ENCODE peak calls at places on chromosomes 5 and 9, in nine cellular contexts. One of them, this sample, is unnamed.

GRCh38 chr9:93452710-93453046 is 703 bp downstream of the FAM120AOS start:
- DNase-seq in CD8-positive, alpha-beta memory T cell: no peak
- DNase-seq in activated CD4-positive, CD25-positive, alpha-beta regulatory T cell: no peak
- DNase-seq in lower lobe of right lung: peak; percentile 60
- DNase-seq in C1 segment of cervical spinal cord: no peak
- DNase-seq in NCI-H2081: no peak
- DNase-seq in NCI-H2171 treated with DMSO at 0.1 percent for 48 hours: no peak
- DNase-seq in neural progenitor cell: peak; percentile 44
- DNase-seq in stimulated activated CD4-positive, alpha-beta T cell treated with anti-CD3 and anti-CD28 coated beads, Interleukin-1b, Interleukin-23, amount 100 ng/mL, for 4 hours: no peak
- DNase-seq in this sample: no peak

GRCh38 chr5:132813599-132814440 is 718 bp downstream of the SOWAHA start:
- DNase-seq in activated CD4-positive, CD25-positive, alpha-beta regulatory T cell: no peak
- DNase-seq in lower lobe of right lung: no peak
- DNase-seq in C1 segment of cervical spinal cord: peak; percentile 95
- DNase-seq in neural progenitor cell: peak; percentile 74
- DNase-seq in CD8-positive, alpha-beta memory T cell: peak; percentile 43
- DNase-seq in NCI-H2081: peak; percentile 24
- DNase-seq in stimulated activated CD4-positive, alpha-beta T cell treated with anti-CD3 and anti-CD28 coated beads, Interleukin-1b, Interleukin-23, amount 100 ng/mL, for 4 hours: no peak
- DNase-seq in NCI-H2171 treated with DMSO at 0.1 percent for 48 hours: no peak
- DNase-seq in this sample: no peak

GRCh38 chr9:6584881-6585597 is 60.5 kb downstream of the GLDC start:
- DNase-seq in NCI-H2081: peak; percentile 4
- DNase-seq in lower lobe of right lung: no peak
- DNase-seq in stimulated activated CD4-positive, alpha-beta T cell treated with anti-CD3 and anti-CD28 coated beads, Interleukin-1b, Interleukin-23, amount 100 ng/mL, for 4 hours: no peak
- DNase-seq in CD8-positive, alpha-beta memory T cell: peak; percentile 16
- DNase-seq in neural progenitor cell: peak; percentile 6
- DNase-seq in activated CD4-positive, CD25-positive, alpha-beta regulatory T cell: no peak
- DNase-seq in C1 segment of cervical spinal cord: no peak
- DNase-seq in NCI-H2171 treated with DMSO at 0.1 percent for 48 hours: peak; percentile 18
- DNase-seq in this sample: no peak

GRCh38 chr5:132433141-132433540 is 57.4 kb downstream of the IRF1 start:
- DNase-seq in NCI-H2171 treated with DMSO at 0.1 percent for 48 hours: no peak
- DNase-seq in stimulated activated CD4-positive, alpha-beta T cell treated with anti-CD3 and anti-CD28 coated beads, Interleukin-1b, Interleukin-23, amount 100 ng/mL, for 4 hours: no peak
- DNase-seq in NCI-H2081: no peak
- DNase-seq in activated CD4-positive, CD25-positive, alpha-beta regulatory T cell: no peak
- DNase-seq in lower lobe of right lung: no peak
- DNase-seq in C1 segment of cervical spinal cord: no peak
- DNase-seq in CD8-positive, alpha-beta memory T cell: no peak
- DNase-seq in neural progenitor cell: no peak
- DNase-seq in this sample: no peak

GRCh38 chr5:77924081-77924480 is 147.9 kb upstream of the TBCA start:
- DNase-seq in neural progenitor cell: no peak
- DNase-seq in NCI-H2081: peak; percentile 10
- DNase-seq in lower lobe of right lung: no peak
- DNase-seq in stimulated activated CD4-positive, alpha-beta T cell treated with anti-CD3 and anti-CD28 coated beads, Interleukin-1b, Interleukin-23, amount 100 ng/mL, for 4 hours: no peak
- DNase-seq in CD8-positive, alpha-beta memory T cell: no peak
- DNase-seq in C1 segment of cervical spinal cord: no peak
- DNase-seq in NCI-H2171 treated with DMSO at 0.1 percent for 48 hours: no peak
- DNase-seq in activated CD4-positive, CD25-positive, alpha-beta regulatory T cell: no peak
- DNase-seq in this sample: no peak

GRCh38 chr9:98993570-98993945 is 49.9 kb downstream of the COL15A1 start:
- DNase-seq in NCI-H2081: no peak
- DNase-seq in neural progenitor cell: no peak
- DNase-seq in lower lobe of right lung: peak; percentile 75
- DNase-seq in activated CD4-positive, CD25-positive, alpha-beta regulatory T cell: no peak
- DNase-seq in stimulated activated CD4-positive, alpha-beta T cell treated with anti-CD3 and anti-CD28 coated beads, Interleukin-1b, Interleukin-23, amount 100 ng/mL, for 4 hours: no peak
- DNase-seq in C1 segment of cervical spinal cord: no peak
- DNase-seq in NCI-H2171 treated with DMSO at 0.1 percent for 48 hours: no peak
- DNase-seq in CD8-positive, alpha-beta memory T cell: no peak
- DNase-seq in this sample: no peak

GRCh38 chr9:112384219-112384618 is 4.3 kb downstream of the HSDL2 start:
- DNase-seq in stimulated activated CD4-positive, alpha-beta T cell treated with anti-CD3 and anti-CD28 coated beads, Interleukin-1b, Interleukin-23, amount 100 ng/mL, for 4 hours: no peak
- DNase-seq in activated CD4-positive, CD25-positive, alpha-beta regulatory T cell: no peak
- DNase-seq in CD8-positive, alpha-beta memory T cell: no peak
- DNase-seq in lower lobe of right lung: no peak
- DNase-seq in NCI-H2171 treated with DMSO at 0.1 percent for 48 hours: no peak
- DNase-seq in NCI-H2081: no peak
- DNase-seq in neural progenitor cell: no peak
- DNase-seq in C1 segment of cervical spinal cord: no peak
- DNase-seq in this sample: no peak

GRCh38 chr9:76486151-76486550 is 27.2 kb downstream of the GCNT1 start:
- DNase-seq in activated CD4-positive, CD25-positive, alpha-beta regulatory T cell: no peak
- DNase-seq in lower lobe of right lung: no peak
- DNase-seq in stimulated activated CD4-positive, alpha-beta T cell treated with anti-CD3 and anti-CD28 coated beads, Interleukin-1b, Interleukin-23, amount 100 ng/mL, for 4 hours: no peak
- DNase-seq in CD8-positive, alpha-beta memory T cell: no peak
- DNase-seq in neural progenitor cell: no peak
- DNase-seq in C1 segment of cervical spinal cord: no peak
- DNase-seq in NCI-H2171 treated with DMSO at 0.1 percent for 48 hours: no peak
- DNase-seq in NCI-H2081: no peak
- DNase-seq in this sample: no peak

GRCh38 chr5:107253246-107253645 is 417.5 kb downstream of the EFNA5 start:
- DNase-seq in lower lobe of right lung: no peak
- DNase-seq in NCI-H2081: no peak
- DNase-seq in CD8-positive, alpha-beta memory T cell: no peak
- DNase-seq in NCI-H2171 treated with DMSO at 0.1 percent for 48 hours: no peak
- DNase-seq in neural progenitor cell: no peak
- DNase-seq in C1 segment of cervical spinal cord: no peak
- DNase-seq in activated CD4-positive, CD25-positive, alpha-beta regulatory T cell: no peak
- DNase-seq in stimulated activated CD4-positive, alpha-beta T cell treated with anti-CD3 and anti-CD28 coated beads, Interleukin-1b, Interleukin-23, amount 100 ng/mL, for 4 hours: no peak
- DNase-seq in this sample: no peak

GRCh38 chr9:4861145-4861544 is 68.4 kb downstream of the RCL1 start:
- DNase-seq in NCI-H2171 treated with DMSO at 0.1 percent for 48 hours: no peak
- DNase-seq in activated CD4-positive, CD25-positive, alpha-beta regulatory T cell: no peak
- DNase-seq in lower lobe of right lung: no peak
- DNase-seq in NCI-H2081: no peak
- DNase-seq in neural progenitor cell: no peak
- DNase-seq in CD8-positive, alpha-beta memory T cell: no peak
- DNase-seq in stimulated activated CD4-positive, alpha-beta T cell treated with anti-CD3 and anti-CD28 coated beads, Interleukin-1b, Interleukin-23, amount 100 ng/mL, for 4 hours: no peak
- DNase-seq in C1 segment of cervical spinal cord: no peak
- DNase-seq in this sample: no peak

GRCh38 chr5:147578228-147579024 is 68.6 kb upstream of the DPYSL3 start:
- DNase-seq in CD8-positive, alpha-beta memory T cell: no peak
- DNase-seq in neural progenitor cell: peak; percentile 68
- DNase-seq in C1 segment of cervical spinal cord: no peak
- DNase-seq in NCI-H2081: peak; percentile 50
- DNase-seq in stimulated activated CD4-positive, alpha-beta T cell treated with anti-CD3 and anti-CD28 coated beads, Interleukin-1b, Interleukin-23, amount 100 ng/mL, for 4 hours: no peak
- DNase-seq in activated CD4-positive, CD25-positive, alpha-beta regulatory T cell: no peak
- DNase-seq in NCI-H2171 treated with DMSO at 0.1 percent for 48 hours: peak; percentile 58
- DNase-seq in lower lobe of right lung: no peak
- DNase-seq in this sample: no peak

GRCh38 chr5:150329881-150330876 is 27.3 kb upstream of the TCOF1 start:
- DNase-seq in neural progenitor cell: no peak
- DNase-seq in NCI-H2171 treated with DMSO at 0.1 percent for 48 hours: no peak
- DNase-seq in C1 segment of cervical spinal cord: no peak
- DNase-seq in NCI-H2081: no peak
- DNase-seq in CD8-positive, alpha-beta memory T cell: no peak
- DNase-seq in activated CD4-positive, CD25-positive, alpha-beta regulatory T cell: no peak
- DNase-seq in lower lobe of right lung: no peak
- DNase-seq in stimulated activated CD4-positive, alpha-beta T cell treated with anti-CD3 and anti-CD28 coated beads, Interleukin-1b, Interleukin-23, amount 100 ng/mL, for 4 hours: no peak
- DNase-seq in this sample: no peak

GRCh38 chr9:33131505-33132248 is 35.5 kb downstream of the B4GALT1 start:
- DNase-seq in CD8-positive, alpha-beta memory T cell: no peak
- DNase-seq in C1 segment of cervical spinal cord: no peak
- DNase-seq in lower lobe of right lung: no peak
- DNase-seq in NCI-H2171 treated with DMSO at 0.1 percent for 48 hours: no peak
- DNase-seq in activated CD4-positive, CD25-positive, alpha-beta regulatory T cell: no peak
- DNase-seq in stimulated activated CD4-positive, alpha-beta T cell treated with anti-CD3 and anti-CD28 coated beads, Interleukin-1b, Interleukin-23, amount 100 ng/mL, for 4 hours: no peak
- DNase-seq in NCI-H2081: no peak
- DNase-seq in neural progenitor cell: no peak
- DNase-seq in this sample: no peak

GRCh38 chr9:75992480-75993206 is 102.2 kb downstream of the PCSK5 start:
- DNase-seq in NCI-H2081: no peak
- DNase-seq in C1 segment of cervical spinal cord: no peak
- DNase-seq in neural progenitor cell: no peak
- DNase-seq in CD8-positive, alpha-beta memory T cell: no peak
- DNase-seq in NCI-H2171 treated with DMSO at 0.1 percent for 48 hours: no peak
- DNase-seq in stimulated activated CD4-positive, alpha-beta T cell treated with anti-CD3 and anti-CD28 coated beads, Interleukin-1b, Interleukin-23, amount 100 ng/mL, for 4 hours: no peak
- DNase-seq in activated CD4-positive, CD25-positive, alpha-beta regulatory T cell: no peak
- DNase-seq in lower lobe of right lung: no peak
- DNase-seq in this sample: no peak

GRCh38 chr5:68285857-68286611 is 70.5 kb downstream of the PIK3R1 start:
- DNase-seq in C1 segment of cervical spinal cord: no peak
- DNase-seq in stimulated activated CD4-positive, alpha-beta T cell treated with anti-CD3 and anti-CD28 coated beads, Interleukin-1b, Interleukin-23, amount 100 ng/mL, for 4 hours: peak; percentile 24
- DNase-seq in neural progenitor cell: peak; percentile 65
- DNase-seq in activated CD4-positive, CD25-positive, alpha-beta regulatory T cell: no peak
- DNase-seq in NCI-H2171 treated with DMSO at 0.1 percent for 48 hours: no peak
- DNase-seq in lower lobe of right lung: no peak
- DNase-seq in NCI-H2081: peak; percentile 36
- DNase-seq in CD8-positive, alpha-beta memory T cell: peak; percentile 56
- DNase-seq in this sample: no peak

GRCh38 chr5:11047625-11048024 is 286.6 kb upstream of the DAP start:
- DNase-seq in CD8-positive, alpha-beta memory T cell: no peak
- DNase-seq in C1 segment of cervical spinal cord: no peak
- DNase-seq in NCI-H2081: no peak
- DNase-seq in stimulated activated CD4-positive, alpha-beta T cell treated with anti-CD3 and anti-CD28 coated beads, Interleukin-1b, Interleukin-23, amount 100 ng/mL, for 4 hours: no peak
- DNase-seq in NCI-H2171 treated with DMSO at 0.1 percent for 48 hours: no peak
- DNase-seq in neural progenitor cell: no peak
- DNase-seq in activated CD4-positive, CD25-positive, alpha-beta regulatory T cell: no peak
- DNase-seq in lower lobe of right lung: no peak
- DNase-seq in this sample: no peak

GRCh38 chr5:146284016-146284415 is 54.6 kb upstream of the POU4F3 start:
- DNase-seq in CD8-positive, alpha-beta memory T cell: no peak
- DNase-seq in neural progenitor cell: no peak
- DNase-seq in NCI-H2081: no peak
- DNase-seq in activated CD4-positive, CD25-positive, alpha-beta regulatory T cell: no peak
- DNase-seq in NCI-H2171 treated with DMSO at 0.1 percent for 48 hours: no peak
- DNase-seq in lower lobe of right lung: no peak
- DNase-seq in stimulated activated CD4-positive, alpha-beta T cell treated with anti-CD3 and anti-CD28 coated beads, Interleukin-1b, Interleukin-23, amount 100 ng/mL, for 4 hours: no peak
- DNase-seq in C1 segment of cervical spinal cord: no peak
- DNase-seq in this sample: no peak

GRCh38 chr9:35397216-35397698 is 92.7 kb upstream of the RUSC2 start:
- DNase-seq in C1 segment of cervical spinal cord: no peak
- DNase-seq in NCI-H2081: no peak
- DNase-seq in neural progenitor cell: no peak
- DNase-seq in activated CD4-positive, CD25-positive, alpha-beta regulatory T cell: no peak
- DNase-seq in stimulated activated CD4-positive, alpha-beta T cell treated with anti-CD3 and anti-CD28 coated beads, Interleukin-1b, Interleukin-23, amount 100 ng/mL, for 4 hours: no peak
- DNase-seq in CD8-positive, alpha-beta memory T cell: no peak
- DNase-seq in NCI-H2171 treated with DMSO at 0.1 percent for 48 hours: no peak
- DNase-seq in lower lobe of right lung: no peak
- DNase-seq in this sample: no peak

GRCh38 chr5:141245250-141245717 is at the start of gene PCDHB15:
- DNase-seq in NCI-H2171 treated with DMSO at 0.1 percent for 48 hours: no peak
- DNase-seq in stimulated activated CD4-positive, alpha-beta T cell treated with anti-CD3 and anti-CD28 coated beads, Interleukin-1b, Interleukin-23, amount 100 ng/mL, for 4 hours: no peak
- DNase-seq in NCI-H2081: no peak
- DNase-seq in C1 segment of cervical spinal cord: peak; percentile 1
- DNase-seq in lower lobe of right lung: no peak
- DNase-seq in neural progenitor cell: peak; percentile 75
- DNase-seq in activated CD4-positive, CD25-positive, alpha-beta regulatory T cell: no peak
- DNase-seq in CD8-positive, alpha-beta memory T cell: no peak
- DNase-seq in this sample: no peak

GRCh38 chr9:36284226-36284625 is 26.0 kb upstream of the GNE start:
- DNase-seq in CD8-positive, alpha-beta memory T cell: no peak
- DNase-seq in neural progenitor cell: no peak
- DNase-seq in stimulated activated CD4-positive, alpha-beta T cell treated with anti-CD3 and anti-CD28 coated beads, Interleukin-1b, Interleukin-23, amount 100 ng/mL, for 4 hours: no peak
- DNase-seq in activated CD4-positive, CD25-positive, alpha-beta regulatory T cell: no peak
- DNase-seq in NCI-H2171 treated with DMSO at 0.1 percent for 48 hours: no peak
- DNase-seq in C1 segment of cervical spinal cord: no peak
- DNase-seq in lower lobe of right lung: no peak
- DNase-seq in NCI-H2081: no peak
- DNase-seq in this sample: no peak

GRCh38 chr5:124952079-124952478 is 205.6 kb upstream of the ZNF608 start:
- DNase-seq in stimulated activated CD4-positive, alpha-beta T cell treated with anti-CD3 and anti-CD28 coated beads, Interleukin-1b, Interleukin-23, amount 100 ng/mL, for 4 hours: no peak
- DNase-seq in CD8-positive, alpha-beta memory T cell: no peak
- DNase-seq in NCI-H2081: no peak
- DNase-seq in lower lobe of right lung: no peak
- DNase-seq in C1 segment of cervical spinal cord: no peak
- DNase-seq in activated CD4-positive, CD25-positive, alpha-beta regulatory T cell: no peak
- DNase-seq in neural progenitor cell: no peak
- DNase-seq in NCI-H2171 treated with DMSO at 0.1 percent for 48 hours: no peak
- DNase-seq in this sample: no peak

GRCh38 chr5:54845567-54845941 is 139.8 kb downstream of the ESM1 start:
- DNase-seq in stimulated activated CD4-positive, alpha-beta T cell treated with anti-CD3 and anti-CD28 coated beads, Interleukin-1b, Interleukin-23, amount 100 ng/mL, for 4 hours: no peak
- DNase-seq in lower lobe of right lung: no peak
- DNase-seq in activated CD4-positive, CD25-positive, alpha-beta regulatory T cell: no peak
- DNase-seq in neural progenitor cell: no peak
- DNase-seq in NCI-H2081: no peak
- DNase-seq in CD8-positive, alpha-beta memory T cell: no peak
- DNase-seq in NCI-H2171 treated with DMSO at 0.1 percent for 48 hours: no peak
- DNase-seq in C1 segment of cervical spinal cord: no peak
- DNase-seq in this sample: no peak

GRCh38 chr5:85716344-85717202 is 901.2 kb upstream of the COX7C start:
- DNase-seq in lower lobe of right lung: no peak
- DNase-seq in NCI-H2171 treated with DMSO at 0.1 percent for 48 hours: no peak
- DNase-seq in activated CD4-positive, CD25-positive, alpha-beta regulatory T cell: no peak
- DNase-seq in NCI-H2081: no peak
- DNase-seq in CD8-positive, alpha-beta memory T cell: no peak
- DNase-seq in neural progenitor cell: no peak
- DNase-seq in C1 segment of cervical spinal cord: no peak
- DNase-seq in stimulated activated CD4-positive, alpha-beta T cell treated with anti-CD3 and anti-CD28 coated beads, Interleukin-1b, Interleukin-23, amount 100 ng/mL, for 4 hours: no peak
- DNase-seq in this sample: no peak

GRCh38 chr5:39691993-39692392 is 267.2 kb upstream of the DAB2 start:
- DNase-seq in activated CD4-positive, CD25-positive, alpha-beta regulatory T cell: no peak
- DNase-seq in neural progenitor cell: no peak
- DNase-seq in CD8-positive, alpha-beta memory T cell: no peak
- DNase-seq in lower lobe of right lung: no peak
- DNase-seq in NCI-H2171 treated with DMSO at 0.1 percent for 48 hours: no peak
- DNase-seq in stimulated activated CD4-positive, alpha-beta T cell treated with anti-CD3 and anti-CD28 coated beads, Interleukin-1b, Interleukin-23, amount 100 ng/mL, for 4 hours: no peak
- DNase-seq in C1 segment of cervical spinal cord: no peak
- DNase-seq in NCI-H2081: no peak
- DNase-seq in this sample: no peak

GRCh38 chr9:96135071-96135825 is 166.7 kb downstream of the HSD17B3 start:
- DNase-seq in NCI-H2171 treated with DMSO at 0.1 percent for 48 hours: no peak
- DNase-seq in C1 segment of cervical spinal cord: no peak
- DNase-seq in neural progenitor cell: no peak
- DNase-seq in stimulated activated CD4-positive, alpha-beta T cell treated with anti-CD3 and anti-CD28 coated beads, Interleukin-1b, Interleukin-23, amount 100 ng/mL, for 4 hours: no peak
- DNase-seq in lower lobe of right lung: no peak
- DNase-seq in CD8-positive, alpha-beta memory T cell: no peak
- DNase-seq in activated CD4-positive, CD25-positive, alpha-beta regulatory T cell: no peak
- DNase-seq in NCI-H2081: no peak
- DNase-seq in this sample: no peak

GRCh38 chr5:147441191-147441695 is 68.6 kb downstream of the DPYSL3 start:
- DNase-seq in CD8-positive, alpha-beta memory T cell: no peak
- DNase-seq in lower lobe of right lung: no peak
- DNase-seq in NCI-H2171 treated with DMSO at 0.1 percent for 48 hours: no peak
- DNase-seq in activated CD4-positive, CD25-positive, alpha-beta regulatory T cell: no peak
- DNase-seq in C1 segment of cervical spinal cord: no peak
- DNase-seq in NCI-H2081: no peak
- DNase-seq in stimulated activated CD4-positive, alpha-beta T cell treated with anti-CD3 and anti-CD28 coated beads, Interleukin-1b, Interleukin-23, amount 100 ng/mL, for 4 hours: no peak
- DNase-seq in neural progenitor cell: peak; percentile 57
- DNase-seq in this sample: no peak

GRCh38 chr5:172802585-172803176 is 31.4 kb upstream of the ERGIC1 start:
- DNase-seq in stimulated activated CD4-positive, alpha-beta T cell treated with anti-CD3 and anti-CD28 coated beads, Interleukin-1b, Interleukin-23, amount 100 ng/mL, for 4 hours: no peak
- DNase-seq in lower lobe of right lung: no peak
- DNase-seq in C1 segment of cervical spinal cord: no peak
- DNase-seq in activated CD4-positive, CD25-positive, alpha-beta regulatory T cell: no peak
- DNase-seq in CD8-positive, alpha-beta memory T cell: no peak
- DNase-seq in NCI-H2171 treated with DMSO at 0.1 percent for 48 hours: no peak
- DNase-seq in NCI-H2081: no peak
- DNase-seq in neural progenitor cell: no peak
- DNase-seq in this sample: no peak

GRCh38 chr9:93141771-93142483 is 7.9 kb upstream of the NINJ1 start:
- DNase-seq in lower lobe of right lung: no peak
- DNase-seq in NCI-H2081: no peak
- DNase-seq in NCI-H2171 treated with DMSO at 0.1 percent for 48 hours: no peak
- DNase-seq in stimulated activated CD4-positive, alpha-beta T cell treated with anti-CD3 and anti-CD28 coated beads, Interleukin-1b, Interleukin-23, amount 100 ng/mL, for 4 hours: no peak
- DNase-seq in neural progenitor cell: no peak
- DNase-seq in CD8-positive, alpha-beta memory T cell: no peak
- DNase-seq in activated CD4-positive, CD25-positive, alpha-beta regulatory T cell: no peak
- DNase-seq in C1 segment of cervical spinal cord: no peak
- DNase-seq in this sample: no peak

GRCh38 chr5:55929020-55929799 is 65.6 kb downstream of the IL6ST start:
- DNase-seq in C1 segment of cervical spinal cord: no peak
- DNase-seq in neural progenitor cell: no peak
- DNase-seq in activated CD4-positive, CD25-positive, alpha-beta regulatory T cell: no peak
- DNase-seq in lower lobe of right lung: no peak
- DNase-seq in stimulated activated CD4-positive, alpha-beta T cell treated with anti-CD3 and anti-CD28 coated beads, Interleukin-1b, Interleukin-23, amount 100 ng/mL, for 4 hours: no peak
- DNase-seq in NCI-H2081: no peak
- DNase-seq in CD8-positive, alpha-beta memory T cell: no peak
- DNase-seq in NCI-H2171 treated with DMSO at 0.1 percent for 48 hours: no peak
- DNase-seq in this sample: no peak

GRCh38 chr9:123377211-123377971 is 21.4 kb downstream of the CRB2 start:
- DNase-seq in NCI-H2171 treated with DMSO at 0.1 percent for 48 hours: no peak
- DNase-seq in NCI-H2081: no peak
- DNase-seq in C1 segment of cervical spinal cord: no peak
- DNase-seq in CD8-positive, alpha-beta memory T cell: no peak
- DNase-seq in neural progenitor cell: no peak
- DNase-seq in lower lobe of right lung: no peak
- DNase-seq in stimulated activated CD4-positive, alpha-beta T cell treated with anti-CD3 and anti-CD28 coated beads, Interleukin-1b, Interleukin-23, amount 100 ng/mL, for 4 hours: no peak
- DNase-seq in activated CD4-positive, CD25-positive, alpha-beta regulatory T cell: no peak
- DNase-seq in this sample: no peak